ENCODE peak calls at places on chromosomes 6 and 20, in six cellular contexts. T is uterus, L is osteoblast, X is SK-N-SH, W is heart right ventricle, U is esophagus squamous epithelium. V is an unnamed sample.

GRCh38 chr6:7542065-7542877 is 800 bp downstream of the DSP start:
- DNase-seq in W (peak; percentile 38), U (no peak), L (peak; percentile 89), T (no peak), X (peak; percentile 50), V (no peak)

GRCh38 chr20:63413963-63414684 is 53.0 kb upstream of the CHRNA4 start:
- DNase-seq in U (no peak), T (no peak), L (no peak), W (no peak), X (no peak), V (no peak)

GRCh38 chr20:11047559-11047958 is 373.8 kb upstream of the JAG1 start:
- DNase-seq in U (no peak), X (no peak), L (no peak), W (no peak), T (no peak), V (no peak)

GRCh38 chr20:43904778-43905177 is 9.9 kb upstream of the TOX2 start:
- DNase-seq in X (no peak), T (no peak), L (no peak), U (no peak), W (no peak), V (no peak)

GRCh38 chr6:152696543-152696942 is 1.2 kb upstream of the MYCT1 start:
- DNase-seq in X (no peak), W (no peak), T (no peak), L (peak; percentile 86), U (no peak), V (no peak)

GRCh38 chr6:12801141-12801540 is 84.6 kb downstream of the PHACTR1 start:
- DNase-seq in L (no peak), W (no peak), X (no peak), U (no peak), T (no peak), V (no peak)

GRCh38 chr6:108948252-108948651 is 100.0 kb downstream of the ARMC2 start:
- DNase-seq in X (peak; percentile 70), L (peak; percentile 56), W (no peak), T (no peak), U (no peak), V (no peak)

GRCh38 chr6:54020311-54020710 is 90.9 kb upstream of the MLIP start:
- DNase-seq in U (no peak), T (no peak), L (no peak), X (no peak), W (no peak), V (no peak)

GRCh38 chr6:169188051-169188863 is 65.4 kb downstream of the THBS2 start:
- DNase-seq in T (no peak), W (no peak), U (no peak), X (no peak), L (peak; percentile 88), V (no peak)

GRCh38 chr6:38720295-38720694 is 5.2 kb downstream of the DNAH8 start:
- DNase-seq in L (no peak), U (no peak), T (no peak), W (no peak), X (no peak), V (no peak)
- TF ChIP-seq CTCF in L (no peak), U (no peak), T (no peak), W (no peak), X (peak; percentile 15), V (no peak)

GRCh38 chr20:7985916-7986315 is 33.6 kb downstream of the TMX4 start:
- DNase-seq in W (no peak), X (no peak), L (no peak), U (no peak), T (no peak), V (no peak)
- H3K27ac ChIP-seq in W (no peak overlapping the region), X (no peak overlapping the region), L (no peak overlapping the region), U (no peak overlapping the region), T (no peak overlapping the region), V (no peak overlapping the region)

GRCh38 chr6:107730106-107730505 is 94.0 kb downstream of the SCML4 start:
- DNase-seq in T (no peak), U (no peak), W (no peak), L (no peak), X (no peak), V (no peak)
- TF ChIP-seq CTCF in T (no peak), U (no peak), W (no peak), L (no peak), X (no peak), V (no peak)

DNA sequence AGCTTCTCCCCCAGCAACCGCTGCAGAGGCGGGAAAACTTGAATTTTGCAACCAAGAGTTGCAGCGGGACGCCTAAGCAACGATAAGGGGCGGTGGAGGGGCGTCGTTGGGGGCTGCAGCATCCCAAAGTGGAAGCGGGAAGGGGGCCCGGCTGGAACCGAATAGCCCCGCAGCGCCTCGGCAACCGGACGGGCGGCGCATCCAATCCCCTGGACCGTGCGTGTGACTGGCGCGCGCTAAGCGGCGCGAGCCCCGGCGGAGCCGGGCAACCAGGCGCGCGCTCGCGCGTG is 670 bp upstream of the PARD6B start:
- DNase-seq in T (no peak), L (no peak), X (no peak), U (no peak), W (no peak), V (no peak)
- H3K27ac ChIP-seq in T (peak overlapping the region; percentile 78), L (no peak overlapping the region), X (peak overlapping the region; percentile 62), U (peak overlapping the region; percentile 92), W (peak overlapping the region; percentile 71), V (peak overlapping the region; percentile 92)

GRCh38 chr20:407097-407952 is 774 bp upstream of the RBCK1 start:
- DNase-seq in X (peak; percentile 94), L (peak; percentile 98), U (no peak), W (peak; percentile 83), T (peak; percentile 65), V (peak; percentile 73)
- TF ChIP-seq CTCF in X (peak; percentile 43), L (peak; percentile 37), U (no peak), W (no peak), T (peak; percentile 15), V (no peak)

DNA sequence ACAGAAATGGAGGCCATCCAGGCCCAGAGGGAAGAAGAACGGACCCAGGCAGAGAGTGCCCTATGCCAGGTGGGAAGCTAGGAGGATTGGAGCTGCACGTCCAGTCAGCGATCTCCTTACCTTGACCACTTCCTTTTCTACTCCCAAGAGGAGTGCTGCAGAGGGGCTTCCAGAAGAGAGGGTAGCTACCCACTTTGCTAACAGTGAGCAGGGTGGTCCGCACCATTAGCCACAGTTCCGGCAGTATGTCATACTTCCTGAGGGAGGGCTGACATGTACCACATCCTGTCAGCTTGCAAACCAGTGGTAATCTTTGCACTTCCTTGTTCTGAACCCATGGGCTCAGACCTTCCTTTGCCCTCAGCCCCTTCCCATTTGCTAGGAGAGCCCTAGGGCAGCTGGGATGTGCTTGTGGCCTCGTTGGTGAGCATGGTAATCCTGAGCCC is 35.4 kb downstream of the CEP250 start:
- DNase-seq in X (no peak), W (no peak), U (peak; percentile 19), L (no peak), T (no peak), V (no peak)
- H3K27ac ChIP-seq in X (no peak overlapping the region), W (no peak overlapping the region), U (peak overlapping the region; percentile 57), L (no peak overlapping the region), T (no peak overlapping the region), V (no peak overlapping the region)

GRCh38 chr20:47780990-47781389 is 4.3 kb downstream of the SULF2 start:
- DNase-seq in X (no peak), T (no peak), W (no peak), L (no peak), U (no peak), V (no peak)

GRCh38 chr20:47782091-47782490 is 3.2 kb downstream of the SULF2 start:
- DNase-seq in L (no peak), W (no peak), U (no peak), T (no peak), X (no peak), V (no peak)

GRCh38 chr20:47784256-47784598 is 1.1 kb downstream of the SULF2 start:
- DNase-seq in W (no peak), L (no peak), X (no peak), U (no peak), T (no peak), V (no peak)

GRCh38 chr20:47782920-47783552 is 2.2 kb downstream of the SULF2 start:
- DNase-seq in X (no peak), U (no peak), W (no peak), L (no peak), T (no peak), V (no peak)

DNA sequence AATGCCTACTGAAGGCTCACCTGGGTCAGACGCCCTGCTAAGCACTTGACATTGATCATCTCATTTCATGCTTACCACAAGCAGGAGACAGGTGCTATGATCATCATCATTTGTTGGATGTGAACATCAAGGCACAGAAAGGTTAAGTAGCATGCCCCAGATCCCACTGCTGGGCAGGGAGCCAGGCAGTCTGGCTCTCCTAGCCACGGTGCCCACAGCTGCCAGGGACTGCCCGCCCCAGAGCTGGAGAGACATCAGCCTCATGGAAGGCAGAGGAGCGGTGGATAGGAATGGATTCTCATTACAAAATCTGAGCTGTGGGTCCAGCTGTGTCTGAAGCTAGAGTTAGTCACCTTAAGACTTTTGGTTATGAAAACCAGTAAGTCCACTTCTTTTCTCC is 3.6 kb downstream of the SULF2 start:
- DNase-seq in U (no peak), X (peak; percentile 70), L (no peak), W (no peak), T (no peak), V (no peak)
- TF ChIP-seq CTCF in U (no peak), X (no peak), L (no peak), W (no peak), T (no peak), V (no peak)

GRCh38 chr20:17863577-17864292 is 104.9 kb downstream of the SNX5 start:
- DNase-seq in T (peak; percentile 70), L (no peak), U (no peak), W (peak; percentile 48), X (no peak), V (no peak)
- H3K27ac ChIP-seq in T (no peak overlapping the region), L (no peak overlapping the region), U (no peak overlapping the region), W (no peak overlapping the region), X (no peak overlapping the region), V (no peak overlapping the region)

GRCh38 chr6:33769248-33769821 is 19.6 kb downstream of the LEMD2 start:
- DNase-seq in X (no peak), W (no peak), T (no peak), L (peak; percentile 57), U (no peak), V (no peak)

GRCh38 chr6:33766921-33767700 is 20.4 kb upstream of the IP6K3 start:
- DNase-seq in L (peak; percentile 34), U (no peak), T (no peak), W (no peak), X (no peak), V (no peak)

GRCh38 chr6:33770833-33771341 is 18.0 kb downstream of the LEMD2 start:
- DNase-seq in U (no peak), W (no peak), L (peak; percentile 95), X (no peak), T (no peak), V (no peak)

GRCh38 chr6:33770116-33770832 is 18.7 kb downstream of the LEMD2 start:
- DNase-seq in L (peak; percentile 71), W (no peak), U (no peak), T (no peak), X (no peak), V (no peak)

DNA sequence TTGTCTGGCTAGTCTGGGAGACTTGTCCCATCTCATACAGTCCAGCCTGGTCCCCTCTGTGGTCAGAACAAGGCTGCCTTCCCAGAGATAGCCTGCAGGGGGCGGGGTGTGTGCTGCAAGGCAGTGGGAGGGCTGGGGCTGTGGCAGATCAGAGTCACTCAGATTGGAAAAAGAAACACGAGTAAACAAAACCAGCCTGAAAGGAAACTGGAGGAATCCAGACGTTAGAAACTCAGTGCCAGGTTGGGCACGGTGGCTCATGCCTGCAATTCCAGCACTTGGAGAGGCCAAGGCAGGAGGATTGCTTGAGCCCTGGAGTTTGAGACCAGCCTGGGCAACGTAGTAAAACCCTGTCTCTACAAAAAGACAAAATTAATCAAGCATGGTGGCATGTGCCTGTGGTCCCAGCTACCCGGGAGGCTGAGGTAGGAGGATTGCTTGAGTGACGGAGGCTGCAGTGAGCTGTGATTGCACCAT is 20.2 kb downstream of the LEMD2 start:
- DNase-seq in X (peak; percentile 88), U (no peak), W (peak; percentile 81), L (peak; percentile 99), T (peak; percentile 74), V (peak; percentile 72)
- TF ChIP-seq CTCF in X (peak; percentile 87), U (peak; percentile 49), W (peak; percentile 77), L (peak; percentile 87), T (peak; percentile 57), V (peak; percentile 81)